ENCODE peak calls at places on chromosomes 4 and X, in nine cellular contexts. O is MM.1S, Y is endodermal cell, Q is progenitor cell of endocrine pancreas, U is fibroblast of lung, K is DND-41, T is WTC11, M is AG09319, E is A673. L is an unnamed sample.

GRCh38 chrX:11480626-11481025 is 185.1 kb downstream of the ARHGAP6 start:
- DNase-seq in K (no peak), Q (no peak), T (no peak), U (no peak), M (no peak), O (no peak), E (no peak), Y (no peak), L (no peak)

GRCh38 chr4:110633358-110634319 is 10.8 kb upstream of the PITX2 start:
- DNase-seq in K (no peak), E (no peak), Q (no peak), U (no peak), M (no peak), T (peak), O (no peak), Y (peak), L (peak)

GRCh38 chrX:54280466-54280865 is 77.4 kb downstream of the WNK3 start:
- DNase-seq in E (no peak), M (no peak), T (no peak), O (no peak), K (no peak), U (no peak), Y (no peak), Q (no peak), L (no peak)

GRCh38 chrX:84219551-84219950 is 31.6 kb upstream of the RPS6KA6 start:
- DNase-seq in O (no peak), T (no peak), E (no peak), Q (no peak), U (no peak), M (no peak), K (no peak), Y (no peak), L (no peak)

GRCh38 chr4:81651500-81651899 is 179.8 kb upstream of the RASGEF1B start:
- DNase-seq in K (no peak), Y (no peak), E (no peak), M (no peak), U (no peak), O (no peak), Q (no peak), T (no peak), L (no peak)

GRCh38 chrX:94524867-94525266 is 850.9 kb downstream of the FAM133A start:
- DNase-seq in M (no peak), T (no peak), U (no peak), E (no peak), K (no peak), O (peak), Y (peak), Q (no peak), L (peak)

GRCh38 chrX:72269671-72270251 is 7.3 kb downstream of the RPS4X start:
- DNase-seq in M (no peak), O (no peak), U (peak), Q (no peak), K (no peak), T (no peak), E (peak), Y (no peak), L (no peak)

GRCh38 chr4:36385951-36386561 is 104.6 kb downstream of the DTHD1 start:
- DNase-seq in O (peak), T (no peak), M (no peak), Y (no peak), U (no peak), E (no peak), K (peak), Q (no peak), L (peak)

GRCh38 chr4:4801013-4801412 is 58.5 kb upstream of the MSX1 start:
- DNase-seq in Q (no peak), K (no peak), O (no peak), Y (no peak), M (no peak), E (no peak), U (no peak), T (no peak), L (no peak)

GRCh38 chr4:25993564-25994185 is 79.7 kb downstream of the SMIM20 start:
- DNase-seq in O (peak), K (peak), M (no peak), U (peak), Q (no peak), T (peak), Y (peak), E (peak), L (no peak)
- TF ChIP-seq CTCF in O (peak), K (peak), M (peak), U (peak), Q (peak), T (peak), Y (peak), E (peak), L (no peak)

GRCh38 chr4:119736559-119736958 is 108.0 kb upstream of the PDE5A start:
- DNase-seq in U (no peak), K (no peak), Y (no peak), O (no peak), M (no peak), Q (no peak), T (no peak), E (no peak), L (no peak)

GRCh38 chr4:119733431-119733830 is 104.8 kb upstream of the PDE5A start:
- DNase-seq in Q (no peak), O (no peak), Y (no peak), U (peak), K (no peak), E (no peak), T (no peak), M (no peak), L (no peak)

GRCh38 chr4:119738901-119739300 is 110.3 kb upstream of the PDE5A start:
- DNase-seq in E (no peak), Y (no peak), U (no peak), O (no peak), M (no peak), K (no peak), Q (no peak), T (no peak), L (no peak)

GRCh38 chr4:119731778-119732177 is 103.2 kb upstream of the PDE5A start:
- DNase-seq in U (no peak), T (no peak), M (no peak), K (no peak), Y (no peak), E (no peak), Q (no peak), O (no peak), L (no peak)

DNA sequence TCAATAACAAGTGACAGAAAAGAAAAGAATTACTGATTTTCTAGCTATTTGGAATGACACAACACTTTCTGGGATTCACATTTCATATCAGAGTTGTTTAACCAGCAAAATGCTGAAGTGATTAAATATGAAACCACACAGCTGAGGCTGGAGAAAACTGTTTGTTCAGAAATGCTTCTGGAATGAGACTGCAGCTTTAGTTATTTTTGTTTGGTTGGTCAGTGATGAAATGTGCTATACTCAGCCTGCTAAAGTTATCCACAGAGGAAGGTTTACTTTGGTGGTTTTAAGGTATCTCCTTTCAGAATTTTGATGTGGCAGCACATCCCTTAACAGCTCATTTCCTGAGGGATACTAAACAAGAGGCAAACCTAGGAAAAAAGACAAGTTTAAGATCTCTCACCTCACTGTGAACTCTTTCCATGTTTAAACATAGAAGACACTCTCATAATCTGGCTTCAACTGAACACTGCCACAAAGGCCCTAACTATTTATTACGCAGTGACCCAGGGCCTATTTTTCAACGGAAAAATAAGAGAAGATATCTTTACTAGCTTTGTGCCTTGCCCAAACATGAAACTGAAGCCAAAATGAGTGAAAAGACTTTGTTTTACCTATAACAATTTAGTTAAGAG is 106.6 kb upstream of the PDE5A start:
- DNase-seq in K (no peak), Y (no peak), E (no peak), M (peak), Q (no peak), O (peak), U (peak), T (no peak), L (no peak)
- TF ChIP-seq CTCF in K (no peak), Y (no peak), E (no peak), M (no peak), Q (no peak), O (no peak), U (no peak), T (no peak), L (no peak)

GRCh38 chrX:77276742-77277141 is 170.4 kb upstream of the FGF16 start:
- DNase-seq in E (no peak), O (peak), Q (no peak), M (no peak), Y (no peak), K (no peak), T (no peak), U (no peak), L (no peak)
- TF ChIP-seq CTCF in E (no peak), O (no peak), Q (no peak), M (no peak), Y (peak), K (peak), T (no peak), U (no peak), L (no peak)

DNA sequence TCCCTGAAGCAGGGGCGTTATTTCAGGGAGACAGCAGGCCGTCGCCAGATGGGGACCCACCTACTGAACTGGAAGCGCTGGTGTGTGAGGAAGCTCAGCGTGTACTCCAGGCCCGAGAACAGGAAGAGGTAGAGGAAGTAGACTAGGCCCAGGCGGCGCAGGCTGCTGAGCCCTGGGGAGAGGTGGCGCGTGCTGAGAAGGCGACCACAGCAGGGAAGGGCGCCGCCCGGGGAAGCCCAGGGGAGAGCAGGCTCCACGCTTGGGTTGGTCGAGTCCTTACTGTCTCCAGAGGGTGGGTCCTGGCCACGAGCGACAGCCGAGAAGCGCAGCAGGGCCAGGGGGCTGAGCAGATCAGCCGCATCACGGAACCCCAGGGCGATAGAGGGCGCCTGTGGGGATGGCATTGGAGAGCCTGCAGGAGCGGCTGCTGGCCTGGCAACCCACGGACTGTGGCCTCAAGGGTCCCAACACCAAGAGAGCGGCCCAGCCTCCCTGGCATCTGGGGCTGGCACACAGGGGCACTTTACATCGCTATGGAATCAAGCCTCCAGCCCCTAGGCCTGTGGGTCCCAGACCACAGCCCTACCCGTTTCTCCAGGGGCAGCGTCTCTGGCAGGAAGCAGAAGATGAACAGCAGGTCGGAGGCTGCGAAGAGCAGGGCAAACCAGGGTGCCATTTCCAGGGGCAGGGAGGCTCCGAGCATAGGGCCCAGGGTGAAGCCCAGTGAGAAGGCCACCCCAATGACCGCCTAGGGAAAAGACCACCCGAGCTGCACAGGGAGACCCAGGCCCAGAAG is 31.2 kb downstream of the NOP14 start:
- DNase-seq in E (peak), Q (no peak), O (no peak), Y (peak), T (peak), M (no peak), K (peak), U (no peak), L (peak)
- TF ChIP-seq CTCF in E (peak), Q (no peak), O (no peak), Y (peak), T (no peak), M (no peak), K (no peak), U (no peak), L (peak)

GRCh38 chrX:80237072-80237471 is 183.2 kb upstream of the TENT5D start:
- DNase-seq in M (no peak), T (peak), O (no peak), U (no peak), Q (no peak), Y (peak), E (peak), K (no peak), L (no peak)
- TF ChIP-seq CTCF in M (no peak), T (no peak), O (no peak), U (no peak), Q (peak), Y (peak), E (peak), K (no peak), L (no peak)

GRCh38 chr4:177033632-177034031 is 240.9 kb upstream of the VEGFC start:
- DNase-seq in E (no peak), Q (no peak), T (no peak), Y (no peak), O (no peak), U (no peak), M (no peak), K (no peak), L (no peak)

GRCh38 chr4:177032341-177032740 is 239.6 kb upstream of the VEGFC start:
- DNase-seq in T (no peak), O (no peak), Q (no peak), E (no peak), U (no peak), M (no peak), Y (no peak), K (no peak), L (no peak)

GRCh38 chr4:177033130-177033529 is 240.4 kb upstream of the VEGFC start:
- DNase-seq in E (peak), M (no peak), Q (no peak), O (no peak), Y (no peak), U (no peak), K (no peak), T (no peak), L (no peak)
- TF ChIP-seq CTCF in E (peak), M (no peak), Q (peak), O (no peak), Y (peak), U (no peak), K (peak), T (no peak), L (no peak)

GRCh38 chrX:56787734-56788152 is 58.7 kb downstream of the NBDY start:
- DNase-seq in Q (no peak), E (no peak), Y (no peak), O (no peak), K (no peak), M (no peak), U (no peak), T (no peak), L (no peak)

GRCh38 chrX:56789518-56790070 is 60.6 kb downstream of the NBDY start:
- DNase-seq in Q (no peak), U (no peak), K (no peak), E (no peak), M (no peak), Y (no peak), T (no peak), O (no peak), L (no peak)

GRCh38 chrX:56788229-56788628 is 59.2 kb downstream of the NBDY start:
- DNase-seq in K (no peak), Y (no peak), O (peak), E (no peak), Q (no peak), T (no peak), M (no peak), U (no peak), L (no peak)

GRCh38 chrX:56786889-56787733 is 58.1 kb downstream of the NBDY start:
- DNase-seq in K (no peak), Y (no peak), E (no peak), O (no peak), U (no peak), M (no peak), Q (no peak), T (no peak), L (no peak)

DNA sequence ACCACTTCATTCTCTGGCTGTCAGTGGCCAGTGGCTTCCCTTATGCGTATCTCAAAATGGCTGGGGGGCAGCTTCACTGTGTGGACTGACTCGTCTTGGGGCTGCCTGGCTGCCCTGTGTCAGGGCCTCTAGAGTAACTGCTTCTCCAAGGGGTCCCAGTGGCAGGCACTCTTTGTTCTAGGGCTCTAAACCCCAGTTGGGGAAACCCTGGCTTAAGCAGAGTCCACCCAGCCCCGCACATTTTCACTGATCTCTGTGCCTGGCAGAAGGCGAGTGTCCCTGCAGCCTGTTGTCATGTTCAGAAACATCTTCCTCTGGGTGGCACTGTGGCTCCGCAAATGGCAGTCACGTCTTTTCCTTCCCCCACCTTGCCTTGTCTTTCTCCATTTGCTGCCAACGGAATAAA is 59.7 kb downstream of the NBDY start:
- DNase-seq in K (peak), Y (no peak), O (peak), M (no peak), U (no peak), T (no peak), E (peak), Q (no peak), L (no peak)
- TF ChIP-seq CTCF in K (peak), Y (no peak), O (peak), M (no peak), U (no peak), T (no peak), E (peak), Q (no peak), L (no peak)

DNA sequence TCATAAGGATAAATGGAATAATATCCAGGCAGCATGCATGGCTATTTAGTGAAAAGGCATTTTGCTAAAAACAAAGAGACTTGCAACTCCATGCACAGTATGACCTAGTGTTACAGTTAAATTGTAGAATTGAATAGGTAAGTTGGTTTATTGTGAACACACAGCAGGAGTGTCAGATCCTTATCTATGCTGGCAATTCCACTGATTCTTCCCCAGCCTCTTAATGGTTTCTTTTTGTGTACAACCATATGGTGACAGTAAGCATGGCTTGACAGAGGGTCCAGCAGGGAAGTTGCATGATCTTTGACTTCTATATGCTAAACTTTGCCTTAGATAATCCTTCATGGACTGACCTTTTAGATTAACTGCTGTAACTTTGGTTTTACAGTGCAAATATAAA is 936.6 kb upstream of the EPHA5 start:
- DNase-seq in M (no peak), T (no peak), Y (peak), O (no peak), Q (no peak), U (no peak), K (no peak), E (no peak), L (no peak)
- TF ChIP-seq CTCF in M (no peak), T (no peak), Y (no peak), O (no peak), Q (no peak), U (no peak), K (no peak), E (no peak), L (no peak)